ENCODE peak calls at places on chromosomes 13 and 19, in seven cellular contexts. O is iPS-NIHi11; T is upper lobe of right lung; J is T-helper 1 cell; E is kidney epithelial cell; H is activated CD8-positive, alpha-beta memory T cell treated with anti-CD3 and anti-CD28 coated beads for 48 hours; F is activated CD4-positive, alpha-beta T cell treated with anti-CD3 and anti-CD28 coated beads for 48 hours. U is an unnamed sample.

GRCh38 chr13:62418872-62419271 is 1003.2 kb upstream of the PCDH20 start:
- DNase-seq in E (no peak), H (no peak), J (no peak), O (no peak), F (no peak), T (no peak), U (no peak)

GRCh38 chr13:39777527-39778061 is 122.1 kb downstream of the COG6 start:
- DNase-seq in O (peak; percentile 16), F (peak; percentile 73), H (no peak), E (peak; percentile 42), J (no peak), T (no peak), U (no peak)

GRCh38 chr19:55687281-55688172 is 12.5 kb downstream of the EPN1 start:
- DNase-seq in F (no peak), T (peak; percentile 57), J (no peak), E (no peak), H (no peak), O (no peak), U (no peak)

GRCh38 chr19:16540948-16541347 is 1.3 kb downstream of the CHERP start:
- DNase-seq in E (no peak), T (no peak), H (no peak), F (no peak), J (no peak), O (no peak), U (no peak)

GRCh38 chr19:38417544-38418506 is 8.2 kb downstream of the RASGRP4 start:
- DNase-seq in J (no peak), O (peak; percentile 89), H (no peak), E (no peak), F (peak; percentile 75), T (peak; percentile 89), U (peak; percentile 4)

GRCh38 chr13:90084684-90085290 is 1262.7 kb upstream of the MIR17HG start:
- DNase-seq in J (no peak), F (no peak), H (no peak), O (no peak), E (no peak), T (no peak), U (no peak)

GRCh38 chr13:97429681-97430081 is 4.3 kb upstream of the RAP2A start:
- DNase-seq in E (no peak), T (no peak), H (no peak), F (no peak), O (no peak), J (no peak), U (peak; percentile 72)

GRCh38 chr13:52903320-52903719 is 54.9 kb upstream of the PCDH8 start:
- DNase-seq in E (no peak), O (no peak), F (no peak), T (no peak), J (no peak), H (no peak), U (no peak)

GRCh38 chr19:7168941-7169340 is 99.4 kb downstream of the ZNF557 start:
- DNase-seq in E (no peak), T (no peak), J (no peak), F (no peak), O (no peak), H (no peak), U (no peak)

GRCh38 chr19:32817252-32817912 is 52.2 kb downstream of the SLC7A9 start:
- DNase-seq in H (no peak), E (no peak), J (no peak), F (no peak), T (no peak), O (no peak), U (no peak)

GRCh38 chr19:51479531-51480331 is 1.4 kb downstream of the CEACAM18 start:
- DNase-seq in H (no peak), O (no peak), T (no peak), F (peak; percentile 61), J (no peak), E (no peak), U (no peak)

GRCh38 chr19:6639439-6639838 is 30.5 kb downstream of the TNFSF14 start:
- DNase-seq in J (no peak), T (no peak), O (no peak), F (peak; percentile 50), H (no peak), E (peak; percentile 35), U (no peak)

GRCh38 chr19:21751379-21751778 is 16.0 kb downstream of the ZNF100 start:
- DNase-seq in T (no peak), J (no peak), O (no peak), E (no peak), H (no peak), F (no peak), U (no peak)

GRCh38 chr19:46913852-46914430 is 53.1 kb downstream of the ARHGAP35 start:
- DNase-seq in H (no peak), T (no peak), F (no peak), E (no peak), J (no peak), O (no peak), U (peak; percentile 25)

GRCh38 chr13:40391788-40392187 is 274.7 kb downstream of the FOXO1 start:
- DNase-seq in T (no peak), E (no peak), J (no peak), H (no peak), F (no peak), O (no peak), U (no peak)

GRCh38 chr19:38455031-38455430 is 21.5 kb downstream of the RYR1 start:
- DNase-seq in T (no peak), O (peak; percentile 78), E (no peak), J (no peak), F (no peak), H (no peak), U (no peak)

GRCh38 chr13:81872581-81872980 is 1531.7 kb upstream of the SPRY2 start:
- DNase-seq in E (no peak), F (no peak), O (no peak), T (no peak), H (no peak), J (no peak), U (no peak)

GRCh38 chr19:15038304-15038703 is 11.0 kb upstream of the CASP14 start:
- DNase-seq in O (no peak), E (no peak), J (no peak), T (no peak), F (no peak), H (no peak), U (no peak)

GRCh38 chr13:52849727-52850395 is 1.4 kb upstream of the PCDH8 start:
- DNase-seq in F (no peak), E (no peak), O (no peak), J (no peak), T (no peak), H (no peak), U (no peak)

GRCh38 chr13:20826810-20827560 is 53.2 kb upstream of the EEF1AKMT1 start:
- DNase-seq in F (no peak), E (no peak), J (no peak), H (no peak), O (no peak), T (no peak), U (no peak)

GRCh38 chr13:30400376-30400775 is 21.9 kb upstream of the UBE2L5 start:
- DNase-seq in F (no peak), O (no peak), E (no peak), T (no peak), H (no peak), J (no peak), U (no peak)

GRCh38 chr13:114148521-114148855 is 16.1 kb upstream of the RASA3 start:
- DNase-seq in H (peak; percentile 68), F (peak; percentile 85), O (no peak), J (peak; percentile 60), E (no peak), T (peak; percentile 51), U (no peak)

GRCh38 chr13:24747248-24748151 is 16.5 kb upstream of the RNF17 start:
- DNase-seq in T (peak; percentile 64), E (no peak), F (peak; percentile 53), O (peak; percentile 27), H (no peak), J (no peak), U (no peak)

GRCh38 chr13:26719356-26719945 is 41.1 kb downstream of the GPR12 start:
- DNase-seq in F (no peak), J (no peak), T (no peak), H (no peak), E (no peak), O (peak; percentile 25), U (peak; percentile 3)